ENCODE peak calls at places on chromosome 4, in four cellular contexts. One of them, this sample, is unnamed. For H3K27me3, the result is how much of the 10 kb centered on the place peaks cover.

GRCh38 chr4:115260195-115260594 is 146.8 kb upstream of the NDST4 start:
- DNase-seq in aorta: no peak
- DNase-seq in tibial nerve: no peak
- DNase-seq in mesenchymal stem cell: no peak
- DNase-seq in this sample: no peak

GRCh38 chr4:54668031-54668611 is 10.4 kb downstream of the KIT start:
- DNase-seq in aorta: no peak
- DNase-seq in mesenchymal stem cell: no peak
- DNase-seq in tibial nerve: no peak
- DNase-seq in this sample: no peak

GRCh38 chr4:31341601-31342375 is 621.6 kb downstream of the PCDH7 start:
- DNase-seq in aorta: no peak
- DNase-seq in mesenchymal stem cell: peak
- DNase-seq in tibial nerve: no peak
- DNase-seq in this sample: no peak

GRCh38 chr4:138390286-138390685 is 148.1 kb upstream of the SLC7A11 start:
- DNase-seq in tibial nerve: no peak
- DNase-seq in mesenchymal stem cell: peak
- DNase-seq in aorta: no peak
- DNase-seq in this sample: no peak

GRCh38 chr4:87745058-87745842 is 54.1 kb upstream of the IBSP start:
- DNase-seq in mesenchymal stem cell: peak
- DNase-seq in aorta: peak
- DNase-seq in tibial nerve: no peak
- DNase-seq in this sample: no peak

GRCh38 chr4:140267576-140267975 is 105.9 kb upstream of the SCOC start:
- DNase-seq in aorta: no peak
- DNase-seq in tibial nerve: no peak
- DNase-seq in mesenchymal stem cell: peak
- DNase-seq in this sample: no peak

GRCh38 chr4:52670739-52671138 is 11.6 kb upstream of the USP46 start:
- DNase-seq in mesenchymal stem cell: no peak
- DNase-seq in aorta: no peak
- DNase-seq in tibial nerve: no peak
- DNase-seq in this sample: no peak

GRCh38 chr4:40617903-40618302 is 11.8 kb downstream of the RBM47 start:
- DNase-seq in aorta: no peak
- DNase-seq in mesenchymal stem cell: no peak
- DNase-seq in tibial nerve: no peak
- DNase-seq in this sample: no peak

GRCh38 chr4:15649914-15650545 is 5.1 kb downstream of the FBXL5 start:
- DNase-seq in mesenchymal stem cell: peak
- DNase-seq in tibial nerve: no peak
- DNase-seq in aorta: no peak
- DNase-seq in this sample: no peak

GRCh38 chr4:8837181-8837811 is 34.3 kb downstream of the HMX1 start:
- DNase-seq in aorta: peak
- DNase-seq in mesenchymal stem cell: no peak
- DNase-seq in tibial nerve: no peak
- DNase-seq in this sample: peak

GRCh38 chr4:25810815-25811690 is 51.7 kb downstream of the SEL1L3 start:
- DNase-seq in aorta: no peak
- DNase-seq in tibial nerve: no peak
- DNase-seq in mesenchymal stem cell: no peak
- DNase-seq in this sample: no peak

GRCh38 chr4:56773346-56773745 is 48.2 kb downstream of the SPINK2 start:
- DNase-seq in aorta: no peak
- DNase-seq in tibial nerve: no peak
- DNase-seq in mesenchymal stem cell: no peak
- DNase-seq in this sample: no peak

GRCh38 chr4:80913381-80913780 is 117.1 kb upstream of the BMP3 start:
- DNase-seq in mesenchymal stem cell: no peak
- DNase-seq in tibial nerve: no peak
- DNase-seq in aorta: no peak
- DNase-seq in this sample: no peak

GRCh38 chr4:28444886-28445496 is 1584.3 kb downstream of the STIM2 start:
- DNase-seq in tibial nerve: no peak
- DNase-seq in aorta: no peak
- DNase-seq in mesenchymal stem cell: no peak
- DNase-seq in this sample: no peak

GRCh38 chr4:76585897-76586360 is 150.9 kb downstream of the SHROOM3 start:
- DNase-seq in aorta: peak
- DNase-seq in tibial nerve: no peak
- DNase-seq in mesenchymal stem cell: peak
- DNase-seq in this sample: peak

GRCh38 chr4:53116959-53117358 is 248.9 kb downstream of the SCFD2 start:
- DNase-seq in tibial nerve: no peak
- DNase-seq in aorta: no peak
- DNase-seq in mesenchymal stem cell: peak
- DNase-seq in this sample: no peak

GRCh38 chr4:156773648-156774357 is 197.8 kb downstream of the PDGFC start:
- DNase-seq in mesenchymal stem cell: no peak
- DNase-seq in tibial nerve: no peak
- DNase-seq in aorta: no peak
- DNase-seq in this sample: no peak

GRCh38 chr4:144343143-144343755 is 202.7 kb upstream of the GYPA start:
- DNase-seq in aorta: no peak
- DNase-seq in mesenchymal stem cell: no peak
- DNase-seq in tibial nerve: no peak
- DNase-seq in this sample: no peak

GRCh38 chr4:124275-125081 is at the start of gene ZNF718:
- DNase-seq in tibial nerve: peak
- DNase-seq in mesenchymal stem cell: peak
- DNase-seq in aorta: peak
- DNase-seq in this sample: peak

GRCh38 chr4:33381806-33382205 is 2661.6 kb downstream of the PCDH7 start:
- DNase-seq in mesenchymal stem cell: no peak
- DNase-seq in aorta: no peak
- DNase-seq in tibial nerve: no peak
- DNase-seq in this sample: no peak

GRCh38 chr4:76308548-76308947 is 2.0 kb downstream of the STBD1 start:
- DNase-seq in tibial nerve: no peak
- DNase-seq in mesenchymal stem cell: no peak
- DNase-seq in aorta: no peak
- DNase-seq in this sample: no peak

GRCh38 chr4:120830204-120830603 is 92.3 kb downstream of the PRDM5 start:
- DNase-seq in aorta: no peak
- DNase-seq in mesenchymal stem cell: no peak
- DNase-seq in tibial nerve: no peak
- DNase-seq in this sample: no peak

GRCh38 chr4:77699731-77700210 is 94.2 kb downstream of the CXCL13 start:
- DNase-seq in aorta: no peak
- DNase-seq in tibial nerve: no peak
- DNase-seq in mesenchymal stem cell: peak
- DNase-seq in this sample: no peak

GRCh38 chr4:99461623-99462401 is 26.7 kb upstream of the ADH7 start:
- DNase-seq in mesenchymal stem cell: no peak
- DNase-seq in tibial nerve: no peak
- DNase-seq in aorta: no peak
- DNase-seq in this sample: no peak

GRCh38 chr4:64385177-64385549 is 24.1 kb downstream of the TECRL start:
- DNase-seq in mesenchymal stem cell: no peak
- DNase-seq in tibial nerve: no peak
- DNase-seq in aorta: no peak
- DNase-seq in this sample: no peak

GRCh38 chr4:163344147-163345050 is 707 bp downstream of the NPY5R start:
- DNase-seq in aorta: peak
- DNase-seq in mesenchymal stem cell: peak
- DNase-seq in tibial nerve: no peak
- DNase-seq in this sample: no peak

GRCh38 chr4:108192056-108192455 is 23.3 kb upstream of the LEF1 start:
- DNase-seq in tibial nerve: no peak
- DNase-seq in mesenchymal stem cell: no peak
- DNase-seq in aorta: no peak
- DNase-seq in this sample: no peak

GRCh38 chr4:18012807-18013462 is 8.6 kb downstream of the LCORL start:
- DNase-seq in mesenchymal stem cell: no peak
- DNase-seq in tibial nerve: no peak
- DNase-seq in aorta: no peak
- DNase-seq in this sample: no peak

GRCh38 chr4:82798168-82799005 is at the start of gene SCD5:
- DNase-seq in aorta: peak
- DNase-seq in tibial nerve: peak
- DNase-seq in mesenchymal stem cell: peak
- DNase-seq in this sample: peak

DNA sequence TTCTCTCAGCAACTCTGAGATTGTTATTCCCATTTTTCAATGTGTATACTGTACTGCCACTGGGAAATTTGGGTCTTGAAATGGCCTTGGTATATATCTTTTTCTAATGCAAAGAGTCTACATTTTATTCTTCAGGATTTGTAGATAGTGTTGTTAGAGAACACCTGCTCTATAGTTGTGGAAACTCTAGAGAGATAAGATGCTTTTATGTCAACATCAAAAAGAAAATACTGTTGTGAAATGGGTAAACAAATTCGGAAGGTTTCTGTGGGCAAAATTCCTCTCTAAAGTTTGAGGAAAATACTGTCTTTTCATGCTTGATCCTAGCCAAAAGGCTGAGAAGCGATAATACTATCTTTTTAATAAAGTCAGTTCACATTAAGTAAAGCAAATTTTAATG is 259.9 kb downstream of the BMPR1B start:
- DNase-seq in tibial nerve: no peak
- DNase-seq in aorta: no peak
- DNase-seq in mesenchymal stem cell: no peak
- DNase-seq in this sample: no peak
- H3K27me3 ChIP-seq in tibial nerve: under half
- H3K27me3 ChIP-seq in aorta: under half
- H3K27me3 ChIP-seq in mesenchymal stem cell: under half
- H3K27me3 ChIP-seq in this sample: under half

GRCh38 chr4:38663021-38663800 is 788 bp upstream of the KLF3 start:
- DNase-seq in mesenchymal stem cell: no peak
- DNase-seq in tibial nerve: peak
- DNase-seq in aorta: no peak
- DNase-seq in this sample: peak
- H3K27me3 ChIP-seq in mesenchymal stem cell: under half
- H3K27me3 ChIP-seq in tibial nerve: under half
- H3K27me3 ChIP-seq in aorta: under half
- H3K27me3 ChIP-seq in this sample: under half

DNA sequence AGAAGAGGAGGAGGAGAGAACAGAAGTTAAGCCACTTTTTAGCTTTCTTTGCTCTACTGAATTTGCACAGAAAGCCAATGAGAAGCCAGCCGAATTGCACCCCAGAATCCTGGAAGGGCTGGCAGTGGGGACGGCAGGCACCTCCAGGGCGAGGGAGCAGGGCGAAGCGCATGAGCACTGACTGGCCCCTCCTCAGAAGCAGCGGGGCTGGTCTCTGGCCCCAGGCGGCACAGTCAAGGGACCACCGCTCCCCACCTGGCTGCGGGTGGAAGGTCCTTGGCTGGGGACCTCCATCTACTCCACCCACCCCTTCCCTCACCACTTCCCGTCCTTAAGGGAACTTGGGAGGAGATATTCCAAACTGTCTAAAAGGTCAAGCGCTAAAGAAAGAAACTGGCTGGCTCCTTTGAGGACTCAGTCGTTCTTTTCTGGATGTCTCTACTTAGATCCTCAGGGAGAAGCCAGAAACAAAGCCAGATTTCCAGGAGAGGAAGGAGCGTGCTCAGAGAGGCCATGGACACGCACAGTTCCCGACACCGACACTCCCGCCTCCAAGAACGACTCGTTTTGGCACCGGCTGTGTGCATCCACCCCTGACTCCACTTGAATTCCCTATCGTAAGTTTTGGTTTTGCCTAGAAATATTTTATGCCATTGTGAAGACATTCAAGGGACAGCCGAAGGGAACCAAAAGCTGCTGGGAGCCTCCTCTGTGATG is 59.6 kb upstream of the CRMP1 start:
- DNase-seq in mesenchymal stem cell: no peak
- DNase-seq in tibial nerve: no peak
- DNase-seq in aorta: no peak
- DNase-seq in this sample: peak
- H3K27me3 ChIP-seq in mesenchymal stem cell: half or more
- H3K27me3 ChIP-seq in tibial nerve: under half
- H3K27me3 ChIP-seq in aorta: under half
- H3K27me3 ChIP-seq in this sample: under half

GRCh38 chr4:3873446-3874415 is 107.5 kb downstream of the ADRA2C start:
- DNase-seq in aorta: peak
- DNase-seq in tibial nerve: no peak
- DNase-seq in mesenchymal stem cell: no peak
- DNase-seq in this sample: peak

GRCh38 chr4:3877236-3877635 is 111.1 kb downstream of the ADRA2C start:
- DNase-seq in aorta: no peak
- DNase-seq in tibial nerve: no peak
- DNase-seq in mesenchymal stem cell: no peak
- DNase-seq in this sample: no peak

GRCh38 chr4:3874525-3875110 is 108.4 kb downstream of the ADRA2C start:
- DNase-seq in aorta: peak
- DNase-seq in mesenchymal stem cell: no peak
- DNase-seq in tibial nerve: no peak
- DNase-seq in this sample: peak

GRCh38 chr4:3877868-3878267 is 111.7 kb downstream of the ADRA2C start:
- DNase-seq in tibial nerve: no peak
- DNase-seq in mesenchymal stem cell: no peak
- DNase-seq in aorta: no peak
- DNase-seq in this sample: no peak

DNA sequence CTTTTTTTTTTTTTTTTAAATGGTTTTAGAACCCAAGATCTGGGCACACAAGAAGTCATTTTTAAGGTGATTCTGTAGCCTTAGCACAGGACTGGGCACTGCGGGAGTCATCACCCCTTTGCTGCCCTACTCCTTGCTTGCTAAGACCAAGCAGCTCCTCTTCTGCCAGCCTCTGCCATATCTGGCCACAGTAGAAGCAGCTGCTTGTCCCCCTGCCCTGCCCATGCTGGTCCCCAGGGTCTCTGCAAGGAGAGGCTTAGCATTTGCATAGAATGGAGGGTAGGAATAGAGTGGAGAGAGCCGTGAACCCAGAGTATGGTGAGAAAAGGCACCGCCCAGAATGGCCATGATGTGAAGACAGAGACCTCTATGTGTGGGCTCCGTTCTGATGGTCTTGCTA is 109.3 kb downstream of the ADRA2C start:
- DNase-seq in mesenchymal stem cell: no peak
- DNase-seq in aorta: no peak
- DNase-seq in tibial nerve: no peak
- DNase-seq in this sample: peak
- H3K27me3 ChIP-seq in mesenchymal stem cell: half or more
- H3K27me3 ChIP-seq in aorta: under half
- H3K27me3 ChIP-seq in tibial nerve: half or more
- H3K27me3 ChIP-seq in this sample: half or more

This sample was measured in sigmoid colon.